ENCODE peak calls at places on chromosomes 4 and X, in four cellular contexts. One of them, this sample, is unnamed. For H3K36me3, the result is how much of the 10 kb centered on the place peaks cover.

GRCh38 chr4:86497131-86497530 is 97.0 kb upstream of the PTPN13 start:
- DNase-seq in H1: no peak
- DNase-seq in Panc1: no peak
- DNase-seq in neural progenitor cell: no peak
- DNase-seq in this sample: no peak

GRCh38 chr4:1801286-1801958 is 8.3 kb downstream of the FGFR3 start:
- DNase-seq in H1: no peak
- DNase-seq in Panc1: no peak
- DNase-seq in neural progenitor cell: no peak
- DNase-seq in this sample: no peak

GRCh38 chr4:12933760-12934221 is 550.3 kb downstream of the RAB28 start:
- DNase-seq in H1: no peak
- DNase-seq in Panc1: no peak
- DNase-seq in neural progenitor cell: no peak
- DNase-seq in this sample: no peak

GRCh38 chr4:8534129-8534528 is 46.1 kb upstream of the GPR78 start:
- DNase-seq in H1: peak
- DNase-seq in Panc1: no peak
- DNase-seq in neural progenitor cell: no peak
- DNase-seq in this sample: no peak

GRCh38 chrX:151151668-151152267 is 24.6 kb upstream of the GPR50 start:
- DNase-seq in H1: no peak
- DNase-seq in Panc1: peak
- DNase-seq in neural progenitor cell: peak
- DNase-seq in this sample: no peak

GRCh38 chrX:118495958-118496762 is 545 bp downstream of the DOCK11 start:
- DNase-seq in H1: no peak
- DNase-seq in Panc1: no peak
- DNase-seq in neural progenitor cell: peak
- DNase-seq in this sample: peak

GRCh38 chr4:53547983-53548382 is 43.3 kb downstream of the LNX1 start:
- DNase-seq in H1: no peak
- DNase-seq in Panc1: no peak
- DNase-seq in neural progenitor cell: no peak
- DNase-seq in this sample: no peak

GRCh38 chrX:77446840-77447239 is 349 bp upstream of the FGF16 start:
- DNase-seq in H1: no peak
- DNase-seq in Panc1: no peak
- DNase-seq in neural progenitor cell: no peak
- DNase-seq in this sample: no peak

GRCh38 chr4:128715616-128716015 is 93.9 kb upstream of the JADE1 start:
- DNase-seq in H1: no peak
- DNase-seq in Panc1: no peak
- DNase-seq in neural progenitor cell: no peak
- DNase-seq in this sample: no peak

GRCh38 chr4:21507439-21507838 is 441.1 kb downstream of the KCNIP4 start:
- DNase-seq in H1: no peak
- DNase-seq in Panc1: no peak
- DNase-seq in neural progenitor cell: peak
- DNase-seq in this sample: no peak

GRCh38 chr4:20615492-20616136 is 84.6 kb upstream of the PACRGL start:
- DNase-seq in H1: no peak
- DNase-seq in Panc1: no peak
- DNase-seq in neural progenitor cell: no peak
- DNase-seq in this sample: no peak

GRCh38 chr4:18214656-18215055 is 193.1 kb upstream of the LCORL start:
- DNase-seq in H1: no peak
- DNase-seq in Panc1: no peak
- DNase-seq in neural progenitor cell: no peak
- DNase-seq in this sample: no peak

GRCh38 chr4:126004936-126005335 is 690.2 kb downstream of the FAT4 start:
- DNase-seq in H1: no peak
- DNase-seq in Panc1: no peak
- DNase-seq in neural progenitor cell: peak
- DNase-seq in this sample: no peak

GRCh38 chr4:40731792-40732245 is 17.9 kb upstream of the NSUN7 start:
- DNase-seq in H1: no peak
- DNase-seq in Panc1: no peak
- DNase-seq in neural progenitor cell: no peak
- DNase-seq in this sample: no peak

GRCh38 chr4:25865586-25865985 is 2.8 kb upstream of the SEL1L3 start:
- DNase-seq in H1: peak
- DNase-seq in Panc1: no peak
- DNase-seq in neural progenitor cell: no peak
- DNase-seq in this sample: peak
- H3K27ac ChIP-seq in H1: no peak
- H3K27ac ChIP-seq in Panc1: no peak
- H3K27ac ChIP-seq in neural progenitor cell: no peak
- H3K27ac ChIP-seq in this sample: no peak

GRCh38 chrX:27236681-27237080 is 226.5 kb downstream of the PPP4R3C start:
- DNase-seq in H1: no peak
- DNase-seq in Panc1: no peak
- DNase-seq in neural progenitor cell: no peak
- DNase-seq in this sample: no peak
- TF ChIP-seq CTCF in H1: no peak
- TF ChIP-seq CTCF in Panc1: no peak
- TF ChIP-seq CTCF in neural progenitor cell: no peak
- TF ChIP-seq CTCF in this sample: no peak

DNA sequence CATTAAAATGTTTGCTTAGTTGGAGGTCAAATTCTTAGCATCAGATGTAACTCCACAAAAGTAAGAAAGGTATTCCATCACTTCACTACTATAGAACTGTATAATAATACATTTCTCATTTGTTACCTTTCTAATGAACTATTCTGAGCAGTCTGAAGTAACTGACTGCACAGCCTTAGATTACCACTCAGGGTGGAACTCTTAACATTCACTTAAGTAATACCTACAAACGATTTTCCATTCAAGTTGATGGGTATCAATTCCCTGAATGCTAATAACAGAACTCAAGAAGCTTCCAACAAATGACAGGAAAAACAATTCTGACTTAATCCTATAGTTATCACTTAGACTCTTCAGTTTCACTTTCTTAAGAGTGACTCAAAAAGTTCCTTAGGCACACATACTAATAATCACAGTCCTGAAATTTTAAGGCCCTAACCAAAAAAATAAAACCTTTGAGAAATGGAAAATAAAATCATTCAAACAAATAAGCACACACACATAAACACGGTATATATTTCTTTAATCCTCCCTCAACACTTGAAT is 20.9 kb downstream of the HNRNPD start:
- DNase-seq in H1: no peak
- DNase-seq in Panc1: no peak
- DNase-seq in neural progenitor cell: no peak
- DNase-seq in this sample: no peak
- H3K36me3 ChIP-seq in H1: half or more
- H3K36me3 ChIP-seq in Panc1: under half
- H3K36me3 ChIP-seq in neural progenitor cell: half or more
- H3K36me3 ChIP-seq in this sample: half or more

GRCh38 chrX:86013792-86014191 is 33.6 kb downstream of the CHM start:
- DNase-seq in H1: no peak
- DNase-seq in Panc1: no peak
- DNase-seq in neural progenitor cell: no peak
- DNase-seq in this sample: no peak
- H3K27ac ChIP-seq in H1: no peak
- H3K27ac ChIP-seq in Panc1: no peak
- H3K27ac ChIP-seq in neural progenitor cell: no peak
- H3K27ac ChIP-seq in this sample: no peak

GRCh38 chrX:78571849-78572248 is 87.3 kb downstream of the RTL3 start:
- DNase-seq in H1: no peak
- DNase-seq in Panc1: no peak
- DNase-seq in neural progenitor cell: no peak
- DNase-seq in this sample: no peak
- TF ChIP-seq CTCF in H1: no peak
- TF ChIP-seq CTCF in Panc1: no peak
- TF ChIP-seq CTCF in neural progenitor cell: no peak
- TF ChIP-seq CTCF in this sample: no peak

This sample was measured in kidney.